ENCODE peak calls at places on chromosomes 11 and 22, in seven cellular contexts. W is activated CD4-positive, alpha-beta T cell treated with anti-CD3 and anti-CD28 coated beads for 24 hours; M is progenitor cell of endocrine pancreas; L is T1000; S is frontal cortex; H is right lobe of liver; X is HTR-8/SVneo. Z is an unnamed sample.

GRCh38 chr11:59669611-59670009 is 773 bp upstream of the PATL1 start:
- DNase-seq in S (no peak), W (no peak), M (peak), H (peak), L (no peak), X (peak), Z (no peak)

GRCh38 chr11:37857726-37858125 is 1259.7 kb upstream of the RAG2 start:
- DNase-seq in M (no peak), L (no peak), W (no peak), H (no peak), S (no peak), X (no peak), Z (no peak)

GRCh38 chr22:45358127-45358526 is 48.4 kb downstream of the FAM118A start:
- DNase-seq in S (no peak), X (no peak), M (no peak), W (no peak), H (no peak), L (no peak), Z (no peak)

GRCh38 chr11:66546368-66546965 is at the start of gene ACTN3:
- DNase-seq in W (no peak), M (no peak), X (no peak), H (no peak), S (no peak), L (no peak), Z (no peak)

GRCh38 chr11:85663080-85663729 is 1.7 kb downstream of the CREBZF start:
- DNase-seq in X (no peak), S (no peak), M (no peak), L (no peak), W (no peak), H (no peak), Z (peak)

GRCh38 chr11:88175004-88175706 is at the start of gene RAB38:
- DNase-seq in S (no peak), M (peak), X (no peak), L (no peak), H (peak), W (no peak), Z (peak)

GRCh38 chr11:121159721-121160120 is 58.7 kb downstream of the TECTA start:
- DNase-seq in W (no peak), X (no peak), M (no peak), S (no peak), L (no peak), H (no peak), Z (no peak)

GRCh38 chr11:47245586-47246357 is 2.8 kb downstream of the ACP2 start:
- DNase-seq in X (no peak), S (no peak), M (no peak), L (no peak), W (no peak), H (peak), Z (no peak)

GRCh38 chr22:38864361-38865191 is 7.4 kb downstream of the CBX6 start:
- DNase-seq in M (no peak), S (no peak), H (peak), X (no peak), W (no peak), L (no peak), Z (no peak)

GRCh38 chr22:26476705-26477340 is 6.8 kb downstream of the HPS4 start:
- DNase-seq in L (no peak), X (no peak), W (no peak), H (no peak), M (no peak), S (no peak), Z (no peak)

GRCh38 chr11:86610559-86611341 is 61.7 kb downstream of the ME3 start:
- DNase-seq in L (no peak), W (no peak), H (no peak), S (no peak), X (no peak), M (no peak), Z (no peak)

GRCh38 chr11:86577663-86578636 is 94.5 kb downstream of the ME3 start:
- DNase-seq in W (no peak), L (peak), X (no peak), M (no peak), S (no peak), H (peak), Z (no peak)

GRCh38 chr22:50192056-50192824 is 6.5 kb downstream of the TRABD start:
- DNase-seq in S (no peak), L (no peak), W (no peak), M (no peak), H (no peak), X (no peak), Z (peak)

GRCh38 chr11:84719935-84720577 is 907.1 kb downstream of the DLG2 start:
- DNase-seq in W (no peak), H (peak), S (no peak), X (no peak), M (no peak), L (no peak), Z (no peak)

GRCh38 chr11:6258571-6258998 is 1.1 kb upstream of the CCKBR start:
- DNase-seq in L (no peak), S (no peak), M (no peak), H (no peak), X (no peak), W (no peak), Z (no peak)

GRCh38 chr11:36774603-36775002 is 176.6 kb upstream of the RAG2 start:
- DNase-seq in X (no peak), L (peak), W (no peak), H (no peak), S (no peak), M (no peak), Z (no peak)

GRCh38 chr11:128814856-128815705 is 52.0 kb downstream of the KCNJ1 start:
- DNase-seq in W (no peak), H (no peak), M (peak), S (no peak), L (no peak), X (peak), Z (no peak)

GRCh38 chr22:27217154-27217553 is 559.8 kb downstream of the MIAT start:
- DNase-seq in L (no peak), W (no peak), X (no peak), M (no peak), S (no peak), H (no peak), Z (no peak)

Z was measured in OCI-LY7.